ENCODE peak calls at places on chromosomes 1 and 21, in four cellular contexts. M is type B pancreatic cell, N is foreskin fibroblast, T is uterus. Z is an unnamed sample.

GRCh38 chr1:201381130-201381529 is 3.6 kb upstream of the TNNT2 start:
- DNase-seq in T (no peak), N (no peak), M (no peak), Z (no peak)

GRCh38 chr1:93905734-93906133 is 3.5 kb downstream of the GCLM start:
- DNase-seq in M (no peak), N (peak), T (no peak), Z (no peak)

GRCh38 chr21:43609501-43610340 is 49.6 kb downstream of the HSF2BP start:
- DNase-seq in N (peak), T (no peak), M (no peak), Z (no peak)

GRCh38 chr1:152869808-152870419 is 8.2 kb upstream of the SMCP start:
- DNase-seq in T (peak), M (no peak), N (peak), Z (peak)

GRCh38 chr1:230073371-230074035 is 6.5 kb downstream of the GALNT2 start:
- DNase-seq in T (no peak), N (peak), M (no peak), Z (no peak)

GRCh38 chr1:234541281-234541975 is 62.4 kb upstream of the TARBP1 start:
- DNase-seq in N (peak), T (no peak), M (no peak), Z (no peak)

GRCh38 chr1:235207202-235207565 is 46.1 kb upstream of the RBM34 start:
- DNase-seq in M (no peak), N (no peak), T (no peak), Z (no peak)

GRCh38 chr1:54569339-54569738 is 21.3 kb downstream of the ACOT11 start:
- DNase-seq in M (no peak), N (peak), T (no peak), Z (no peak)

GRCh38 chr1:167955915-167956314 is 19.0 kb upstream of the MPC2 start:
- DNase-seq in N (no peak), T (no peak), M (no peak), Z (no peak)

GRCh38 chr1:3727042-3727824 is 25.0 kb upstream of the CCDC27 start:
- DNase-seq in M (no peak), N (peak), T (no peak), Z (peak)

GRCh38 chr21:33874161-33874560 is 41.4 kb downstream of the ATP5PO start:
- DNase-seq in M (no peak), N (no peak), T (no peak), Z (no peak)

GRCh38 chr1:181206979-181207790 is 118.7 kb downstream of the IER5 start:
- DNase-seq in T (no peak), N (no peak), M (no peak), Z (no peak)

GRCh38 chr1:225850370-225850769 is 31.8 kb downstream of the TMEM63A start:
- DNase-seq in T (no peak), M (no peak), N (no peak), Z (no peak)

GRCh38 chr1:160376525-160377131 is 9.8 kb downstream of the NHLH1 start:
- DNase-seq in M (peak), N (peak), T (no peak), Z (no peak)

GRCh38 chr1:178065250-178065649 is 28.7 kb upstream of the RASAL2 start:
- DNase-seq in T (no peak), N (no peak), M (no peak), Z (no peak)

GRCh38 chr1:69290266-69290665 is 277.5 kb upstream of the LRRC7 start:
- DNase-seq in T (no peak), M (no peak), N (no peak), Z (no peak)

GRCh38 chr1:154193821-154194220 is 1.9 kb upstream of the TPM3 start:
- DNase-seq in M (no peak), N (peak), T (no peak), Z (no peak)

GRCh38 chr1:178529364-178530036 is 16.6 kb downstream of the TEX35 start:
- DNase-seq in N (no peak), M (no peak), T (no peak), Z (no peak)

GRCh38 chr1:201906336-201906735 is 17.6 kb downstream of the SHISA4 start:
- DNase-seq in T (no peak), N (no peak), M (no peak), Z (peak)

GRCh38 chr1:234969630-234970370 is 158.8 kb downstream of the TOMM20 start:
- DNase-seq in T (peak), M (peak), N (peak), Z (peak)

GRCh38 chr1:190904091-190904695 is 426.5 kb upstream of the BRINP3 start:
- DNase-seq in M (no peak), N (peak), T (no peak), Z (no peak)

GRCh38 chr1:36857761-36858160 is 176.6 kb downstream of the GRIK3 start:
- DNase-seq in T (no peak), N (no peak), M (no peak), Z (peak)

GRCh38 chr1:233523047-233523446 is 90.9 kb upstream of the KCNK1 start:
- DNase-seq in M (no peak), N (no peak), T (no peak), Z (no peak)

GRCh38 chr1:181135815-181136737 is 47.6 kb downstream of the IER5 start:
- DNase-seq in M (no peak), N (peak), T (no peak), Z (no peak)

GRCh38 chr1:237527761-237528160 is 363.0 kb downstream of the ZP4 start:
- DNase-seq in M (no peak), T (no peak), N (no peak), Z (no peak)

GRCh38 chr1:211634931-211635330 is 40.5 kb downstream of the NEK2 start:
- DNase-seq in N (no peak), T (no peak), M (no peak), Z (no peak)

GRCh38 chr1:93061895-93062792 is 16.9 kb upstream of the MTF2 start:
- DNase-seq in N (peak), M (no peak), T (no peak), Z (peak)

GRCh38 chr21:35020446-35020845 is 28.7 kb downstream of the RUNX1 start:
- DNase-seq in M (no peak), T (no peak), N (no peak), Z (no peak)

GRCh38 chr1:55916480-55916879 is 662.9 kb downstream of the PLPP3 start:
- DNase-seq in N (peak), M (no peak), T (no peak), Z (no peak)

GRCh38 chr1:207033302-207033701 is 746 bp upstream of the C1orf116 start:
- DNase-seq in N (no peak), M (no peak), T (no peak), Z (no peak)

GRCh38 chr1:167420510-167420909 is 97.8 kb downstream of the CD247 start:
- DNase-seq in N (no peak), M (no peak), T (no peak), Z (no peak)

GRCh38 chr1:71677541-71677940 is 596.7 kb upstream of the ZRANB2 start:
- DNase-seq in N (no peak), T (no peak), M (no peak), Z (no peak)

GRCh38 chr21:46585191-46585953 is 19.5 kb downstream of the S100B start:
- DNase-seq in M (no peak), N (no peak), T (no peak), Z (no peak)

GRCh38 chr1:109819906-109820305 is 56.2 kb upstream of the EPS8L3 start:
- DNase-seq in M (peak), N (no peak), T (no peak), Z (no peak)

GRCh38 chr1:155691992-155692528 is 3.2 kb downstream of the DAP3 start:
- DNase-seq in T (no peak), N (no peak), M (no peak), Z (no peak)

GRCh38 chr1:155694167-155694566 is 5.3 kb downstream of the DAP3 start:
- DNase-seq in M (no peak), N (no peak), T (no peak), Z (no peak)

DNA sequence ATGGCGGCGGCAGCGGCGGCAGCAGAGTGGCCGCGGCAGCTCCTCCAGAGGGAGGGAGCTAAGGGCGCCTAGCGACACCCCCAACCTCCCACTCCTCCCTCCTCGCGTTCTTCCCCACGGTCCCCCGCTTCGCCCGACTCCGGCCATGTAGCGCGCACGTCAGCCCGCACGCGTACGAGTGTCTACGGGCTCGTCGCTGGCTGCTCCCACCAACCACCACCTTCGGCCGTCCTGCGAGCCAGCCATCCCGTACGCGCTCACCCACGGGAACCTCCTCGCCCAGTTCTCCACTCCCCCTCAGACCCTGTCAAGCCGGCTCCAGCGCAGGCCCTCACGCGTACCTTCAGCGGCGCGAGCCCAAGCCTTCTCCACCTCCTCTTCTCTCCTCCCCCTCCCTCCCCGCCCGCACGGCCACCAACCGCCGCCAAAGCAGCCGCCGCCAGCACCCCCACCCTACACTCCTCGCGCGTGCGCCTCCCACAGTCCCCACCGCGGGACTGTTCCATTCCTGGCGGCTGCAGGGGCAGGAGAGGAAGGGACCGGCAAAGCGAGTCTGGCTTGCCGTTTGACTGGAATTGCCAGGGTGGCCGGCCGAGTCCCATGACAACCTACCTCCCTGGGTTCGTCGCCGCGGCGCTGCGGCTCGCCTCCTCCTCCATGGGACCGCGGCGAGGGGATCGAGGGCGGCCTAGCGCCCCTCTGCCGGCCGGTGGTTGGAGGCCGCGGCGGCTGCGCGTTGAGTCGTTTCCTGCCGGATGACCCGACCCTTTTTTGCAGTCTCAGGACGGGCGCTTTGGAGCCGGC is at the start of the genes DAP3 and YY1AP1:
- DNase-seq in M (peak), N (peak), T (peak), Z (peak)
- TF ChIP-seq CTCF in M (no peak), N (no peak), T (no peak), Z (peak)

DNA sequence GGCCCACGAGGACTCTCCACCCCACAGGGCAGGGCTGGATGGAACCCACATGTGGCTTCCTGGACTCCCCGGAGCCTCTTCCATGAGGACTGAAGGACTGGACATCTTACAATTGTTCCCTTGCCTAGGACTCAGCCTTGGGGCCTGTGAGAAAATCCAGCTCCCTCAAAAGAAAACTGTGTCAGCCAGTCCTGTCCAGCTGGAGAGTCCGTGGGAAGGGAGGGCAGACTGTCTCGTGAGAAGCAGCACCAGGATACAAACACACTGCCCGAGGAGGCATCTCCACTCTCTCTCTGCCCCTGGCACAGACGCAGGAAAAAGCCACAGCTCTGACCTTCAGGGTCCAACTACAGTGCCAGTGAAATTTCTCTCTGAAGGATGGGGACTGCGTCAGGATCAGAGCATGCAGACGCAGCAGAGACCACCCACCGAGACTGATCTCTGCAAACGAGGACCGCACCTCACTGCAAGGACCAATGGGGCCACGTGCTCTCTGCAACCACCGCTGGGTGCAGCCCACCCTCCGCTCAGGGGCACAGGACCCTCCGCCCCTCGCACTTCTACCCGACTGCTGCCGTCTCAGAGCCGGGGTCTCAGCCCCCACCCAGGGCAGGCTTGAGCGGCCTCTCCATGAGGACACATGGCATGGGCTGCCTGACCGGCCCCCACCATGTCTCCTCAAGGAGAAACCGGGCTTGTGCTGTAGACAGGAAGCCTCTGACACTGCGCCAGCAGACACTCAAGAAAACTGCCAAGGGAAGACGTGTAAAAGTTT is 130.0 kb downstream of the NPHP4 start:
- DNase-seq in M (no peak), T (no peak), N (no peak), Z (no peak)
- TF ChIP-seq CTCF in M (no peak), T (no peak), N (no peak), Z (no peak)

GRCh38 chr1:176843352-176844297 is 320.9 kb downstream of the ASTN1 start:
- DNase-seq in N (peak), T (peak), M (no peak), Z (peak)
- TF ChIP-seq CTCF in N (peak), T (peak), M (peak), Z (peak)

GRCh38 chr1:17510138-17510537 is 29.4 kb upstream of the ARHGEF10L start:
- DNase-seq in T (no peak), M (no peak), N (no peak), Z (no peak)

GRCh38 chr1:17511188-17511587 is 28.3 kb upstream of the ARHGEF10L start:
- DNase-seq in T (no peak), N (no peak), M (no peak), Z (no peak)

GRCh38 chr1:17509320-17509719 is 30.2 kb upstream of the ARHGEF10L start:
- DNase-seq in T (no peak), N (no peak), M (no peak), Z (no peak)

GRCh38 chr1:17503146-17503545 is 36.4 kb upstream of the ARHGEF10L start:
- DNase-seq in T (no peak), M (no peak), N (no peak), Z (no peak)

GRCh38 chr1:17507916-17508315 is 31.6 kb upstream of the ARHGEF10L start:
- DNase-seq in M (no peak), N (no peak), T (no peak), Z (no peak)
- TF ChIP-seq CTCF in M (peak), N (peak), T (no peak), Z (no peak)

DNA sequence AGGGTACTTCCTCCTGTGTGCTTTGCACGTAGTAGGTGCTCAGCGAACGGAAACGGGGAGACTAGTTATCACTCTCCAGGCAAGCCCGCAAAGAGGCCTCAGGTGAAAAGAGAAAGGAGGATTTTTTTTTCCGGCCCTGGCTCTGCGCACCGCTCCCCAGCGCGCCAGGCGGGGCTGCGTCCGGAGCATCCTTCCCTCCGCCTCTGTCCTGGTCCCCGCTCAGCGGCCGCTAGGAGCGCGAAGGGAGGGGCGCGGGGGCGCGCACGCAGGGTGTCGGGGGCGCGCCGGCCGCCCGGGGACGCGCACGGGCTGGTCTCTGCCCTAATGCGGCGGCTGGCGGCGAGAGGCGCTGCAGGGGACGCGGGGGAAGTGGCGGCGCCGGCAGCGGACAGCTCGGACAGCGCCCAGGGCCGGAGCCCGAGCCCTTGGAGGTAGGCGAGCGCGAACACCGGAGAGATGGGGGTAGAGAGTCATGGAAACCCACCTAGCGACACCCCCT is 42.3 kb upstream of the NFASC start:
- DNase-seq in N (peak), T (peak), M (peak), Z (peak)
- TF ChIP-seq CTCF in N (no peak), T (no peak), M (peak), Z (peak)

GRCh38 chr1:24294757-24295371 is 24.3 kb upstream of the GRHL3 start:
- DNase-seq in N (peak), M (no peak), T (peak), Z (no peak)
- TF ChIP-seq CTCF in N (no peak), M (no peak), T (no peak), Z (no peak)

DNA sequence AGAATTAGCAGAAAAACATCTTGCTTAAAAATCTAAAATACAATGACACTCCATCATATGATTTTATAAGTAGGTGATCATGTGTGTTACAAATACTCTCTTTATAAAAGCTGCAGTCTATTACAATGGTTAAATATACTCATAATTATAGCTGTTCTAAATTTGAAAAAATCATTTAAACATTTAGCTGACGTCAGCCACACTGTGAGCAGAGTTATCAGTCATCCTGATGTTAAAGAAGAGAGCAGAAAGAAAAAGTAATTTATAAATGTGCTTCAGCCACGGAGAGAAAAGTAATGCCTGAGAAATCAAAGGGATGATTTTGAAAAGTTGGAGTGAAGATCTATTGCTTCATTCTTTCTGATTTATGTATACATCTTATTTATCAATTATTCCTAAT is 1325.9 kb upstream of the B3GALT2 start:
- DNase-seq in M (no peak), T (no peak), N (no peak), Z (no peak)
- TF ChIP-seq CTCF in M (no peak), T (no peak), N (no peak), Z (no peak)

GRCh38 chr1:22809783-22810182 is 99.1 kb downstream of the EPHB2 start:
- DNase-seq in T (no peak), M (no peak), N (no peak), Z (no peak)

GRCh38 chr1:22807340-22807739 is 96.7 kb downstream of the EPHB2 start:
- DNase-seq in M (no peak), N (no peak), T (no peak), Z (no peak)

GRCh38 chr1:22808186-22808845 is 97.7 kb downstream of the EPHB2 start:
- DNase-seq in T (no peak), N (peak), M (no peak), Z (no peak)

GRCh38 chr1:22810378-22810777 is 99.7 kb downstream of the EPHB2 start:
- DNase-seq in N (no peak), T (no peak), M (no peak), Z (no peak)

DNA sequence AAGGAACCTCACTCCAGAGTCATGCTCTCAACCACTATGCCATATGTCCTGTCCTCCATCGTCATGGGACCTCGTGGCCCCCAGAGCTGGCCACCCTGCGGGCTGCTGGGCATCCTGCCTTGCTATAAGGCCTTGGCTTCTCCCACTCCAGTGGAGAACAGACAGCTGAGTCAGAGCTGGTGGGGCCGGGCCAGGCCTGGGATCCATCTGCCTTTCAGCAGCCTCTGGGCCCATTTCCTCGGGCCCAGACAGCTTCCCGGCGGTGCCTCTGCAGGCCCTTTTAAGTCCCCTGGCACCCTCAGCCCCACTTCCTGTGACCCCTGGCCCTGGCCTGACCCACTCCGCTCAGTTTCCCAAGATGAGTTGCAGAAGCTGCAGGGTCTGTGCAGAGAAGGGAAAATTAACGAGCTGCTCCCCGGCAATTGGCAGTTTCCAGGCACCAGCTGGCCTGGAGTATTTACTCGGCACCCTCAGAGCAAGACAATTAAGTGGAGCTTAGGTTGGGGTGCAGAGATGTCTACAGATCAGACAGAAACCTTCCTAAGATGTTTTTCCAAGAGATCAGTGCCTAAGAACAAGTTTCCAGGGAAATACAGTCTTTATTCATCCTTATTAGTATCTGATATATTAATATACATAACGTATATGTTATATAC is 98.3 kb downstream of the EPHB2 start:
- DNase-seq in N (peak), T (peak), M (no peak), Z (no peak)
- TF ChIP-seq CTCF in N (no peak), T (no peak), M (no peak), Z (no peak)

GRCh38 chr1:169103443-169103842 is 3.0 kb upstream of the ATP1B1 start:
- DNase-seq in M (no peak), T (no peak), N (peak), Z (no peak)
- TF ChIP-seq CTCF in M (no peak), T (no peak), N (no peak), Z (no peak)

Z was measured in glutamatergic neuron.